ENCODE peak calls at places on chromosome 11, in four cellular contexts. H is substantia nigra, D is psoas muscle, R is left lung. I is an unnamed sample.

GRCh38 chr11:78432058-78432515 is 14.5 kb upstream of the GAB2 start:
- DNase-seq in R (no peak), H (no peak), D (no peak), I (no peak)

GRCh38 chr11:10441652-10442503 is 13.2 kb upstream of the AMPD3 start:
- DNase-seq in D (no peak), R (no peak), H (no peak), I (no peak)

GRCh38 chr11:72851726-72852125 is 37.5 kb downstream of the ATG16L2 start:
- DNase-seq in H (no peak), D (no peak), R (no peak), I (no peak)

GRCh38 chr11:14565845-14566244 is 45.7 kb upstream of the PSMA1 start:
- DNase-seq in R (no peak), D (no peak), H (no peak), I (no peak)

GRCh38 chr11:77547863-77548551 is 41.7 kb upstream of the AQP11 start:
- DNase-seq in H (no peak), D (no peak), R (no peak), I (no peak)

GRCh38 chr11:66882540-66882939 is 25.7 kb downstream of the LRFN4 start:
- DNase-seq in D (peak), H (peak), R (peak), I (no peak)

GRCh38 chr11:33454264-33454663 is 197.1 kb downstream of the HIPK3 start:
- DNase-seq in D (no peak), H (no peak), R (no peak), I (no peak)

GRCh38 chr11:34145847-34146381 is 40.5 kb downstream of the NAT10 start:
- DNase-seq in H (no peak), R (peak), D (no peak), I (no peak)

GRCh38 chr11:124320097-124320496 is at the start of gene OR8D2:
- DNase-seq in R (no peak), H (no peak), D (no peak), I (no peak)

GRCh38 chr11:66419825-66420224 is 1.0 kb upstream of the NPAS4 start:
- DNase-seq in R (no peak), D (no peak), H (no peak), I (no peak)

GRCh38 chr11:119843760-119844330 is 114.8 kb upstream of the NECTIN1 start:
- DNase-seq in R (no peak), H (no peak), D (no peak), I (no peak)

GRCh38 chr11:12430912-12431311 is 53.5 kb downstream of the PARVA start:
- DNase-seq in H (no peak), D (peak), R (no peak), I (no peak)

DNA sequence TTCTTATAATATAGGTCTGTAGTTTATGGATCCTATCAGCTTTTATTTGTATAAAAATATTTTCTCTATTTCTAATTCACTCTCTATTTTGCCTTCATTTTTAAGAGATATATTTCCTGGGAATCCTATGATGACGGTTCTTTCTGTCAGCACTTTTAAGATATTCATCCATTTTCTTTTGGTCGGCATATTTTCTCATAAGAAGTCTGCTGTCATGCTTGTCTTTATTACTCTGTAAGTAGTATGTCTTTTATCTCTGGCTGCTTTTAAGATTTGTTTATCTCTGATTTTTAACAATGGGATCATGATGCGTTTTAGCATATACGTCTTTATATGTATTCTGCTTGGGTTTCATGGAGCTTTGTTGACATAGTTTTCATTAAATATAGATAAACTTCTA is 175.5 kb downstream of the SNX19 start:
- DNase-seq in R (no peak), H (no peak), D (no peak), I (no peak)
- H3K27ac ChIP-seq in R (no peak), H (no peak), D (no peak), I (no peak)

DNA sequence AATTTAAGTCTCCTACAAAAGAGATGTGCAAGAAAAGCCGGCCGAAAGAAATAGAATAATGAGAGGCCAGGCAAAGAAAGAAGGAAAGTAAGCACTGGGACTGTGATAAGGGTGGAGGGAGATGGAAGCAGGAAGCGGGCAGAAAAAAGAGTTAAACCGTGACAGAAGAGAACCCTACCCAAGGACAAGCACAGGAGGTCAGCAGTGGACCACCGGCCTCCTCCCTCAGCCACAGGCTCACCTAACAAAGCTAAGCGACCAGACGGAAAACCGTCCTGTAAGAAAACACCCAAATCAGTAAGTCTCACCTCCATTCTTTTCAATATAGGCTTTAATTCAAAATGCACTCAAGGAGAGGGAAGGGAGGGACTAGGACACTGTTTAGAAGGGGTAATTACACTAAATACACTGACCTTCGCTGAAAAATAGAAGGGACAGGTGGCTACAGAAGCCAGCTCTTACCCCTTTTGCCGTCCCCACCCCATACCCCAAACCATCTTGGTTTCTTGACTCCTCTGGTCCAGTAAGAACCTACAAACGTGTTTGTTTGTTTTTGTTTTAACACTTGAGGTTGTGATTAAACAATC is 1.9 kb downstream of the FAM181B start:
- DNase-seq in R (no peak), D (no peak), H (no peak), I (no peak)
- H3K27ac ChIP-seq in R (no peak), D (no peak), H (peak), I (no peak)

GRCh38 chr11:47918370-47918690 is 62.0 kb upstream of the PTPRJ start:
- DNase-seq in D (no peak), H (no peak), R (no peak), I (no peak)
- H3K27ac ChIP-seq in D (no peak), H (no peak), R (peak), I (peak)

GRCh38 chr11:47508595-47509555 is 44.1 kb downstream of the CELF1 start:
- DNase-seq in R (no peak), D (no peak), H (no peak), I (no peak)

GRCh38 chr11:47506363-47506762 is 46.6 kb downstream of the CELF1 start:
- DNase-seq in D (no peak), H (no peak), R (no peak), I (no peak)

GRCh38 chr11:47507868-47508594 is 44.9 kb downstream of the CELF1 start:
- DNase-seq in H (no peak), R (no peak), D (no peak), I (no peak)

GRCh38 chr11:47504910-47505309 is 48.0 kb downstream of the CELF1 start:
- DNase-seq in H (no peak), R (no peak), D (no peak), I (no peak)

GRCh38 chr11:47507016-47507631 is 45.8 kb downstream of the CELF1 start:
- DNase-seq in D (no peak), R (no peak), H (no peak), I (no peak)
- H3K27ac ChIP-seq in D (peak), R (peak), H (no peak), I (no peak)

GRCh38 chr11:3080104-3080503 is 22.9 kb upstream of the CARS1 start:
- DNase-seq in D (no peak), R (no peak), H (no peak), I (no peak)

GRCh38 chr11:3077846-3078440 is 20.7 kb upstream of the CARS1 start:
- DNase-seq in H (no peak), R (no peak), D (no peak), I (no peak)

GRCh38 chr11:3083321-3083720 is 26.1 kb upstream of the CARS1 start:
- DNase-seq in R (no peak), D (no peak), H (no peak), I (no peak)

GRCh38 chr11:3081386-3081751 is 24.1 kb upstream of the CARS1 start:
- DNase-seq in H (no peak), D (no peak), R (no peak), I (no peak)

DNA sequence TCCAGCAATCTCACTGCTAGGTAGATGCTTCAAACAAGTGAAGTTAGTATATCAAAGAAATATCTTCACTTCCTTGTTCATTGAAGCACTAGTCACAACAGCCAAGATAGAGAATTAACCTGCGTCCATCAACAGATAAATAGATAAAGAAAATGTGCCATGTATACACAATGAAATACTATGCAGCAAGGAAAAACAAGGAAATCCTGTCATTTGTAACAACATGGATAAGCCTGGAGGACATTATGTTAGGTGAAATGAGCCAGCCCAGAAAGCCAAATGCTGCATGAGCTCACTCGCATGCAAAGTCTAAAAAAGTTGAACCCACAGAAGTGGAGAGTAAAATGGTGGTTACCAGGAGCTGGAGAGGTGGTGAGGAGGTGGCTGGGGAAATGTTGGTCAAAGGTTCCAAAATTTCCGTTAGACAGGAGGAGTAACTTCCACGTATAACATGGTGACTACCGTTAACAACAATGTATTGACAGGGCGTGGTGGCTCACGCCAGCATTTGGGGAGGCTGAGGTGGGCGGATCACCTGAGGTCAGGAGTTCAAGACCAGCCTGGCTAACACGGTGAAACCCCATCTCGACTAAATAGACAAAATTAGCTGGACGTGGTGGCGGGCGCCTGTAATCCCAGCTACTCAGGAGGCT is 23.6 kb upstream of the CARS1 start:
- DNase-seq in D (no peak), R (no peak), H (no peak), I (no peak)
- H3K27ac ChIP-seq in D (no peak), R (no peak), H (no peak), I (no peak)

GRCh38 chr11:17171342-17171741 is 36.4 kb downstream of the PIK3C2A start:
- DNase-seq in D (no peak), H (no peak), R (no peak), I (no peak)
- H3K27ac ChIP-seq in D (no peak), H (no peak), R (no peak), I (peak)

GRCh38 chr11:2891291-2891690 is 5.7 kb upstream of the CDKN1C start:
- DNase-seq in H (no peak), R (no peak), D (peak), I (no peak)

GRCh38 chr11:2892215-2893020 is 6.8 kb upstream of the CDKN1C start:
- DNase-seq in R (no peak), H (no peak), D (no peak), I (peak)

GRCh38 chr11:2891901-2892214 is 6.3 kb upstream of the CDKN1C start:
- DNase-seq in R (no peak), H (no peak), D (no peak), I (peak)

GRCh38 chr11:2893935-2894334 is 8.4 kb upstream of the CDKN1C start:
- DNase-seq in H (no peak), R (no peak), D (no peak), I (no peak)

GRCh38 chr11:2893021-2893528 is 7.5 kb upstream of the CDKN1C start:
- DNase-seq in H (no peak), R (no peak), D (no peak), I (no peak)
- H3K27ac ChIP-seq in H (peak), R (peak), D (no peak), I (peak)

GRCh38 chr11:16863382-16863781 is 124.9 kb downstream of the C11orf58 start:
- DNase-seq in D (no peak), H (no peak), R (no peak), I (no peak)

GRCh38 chr11:16860632-16861031 is 122.2 kb downstream of the C11orf58 start:
- DNase-seq in R (no peak), D (no peak), H (no peak), I (no peak)

GRCh38 chr11:16861867-16862266 is 123.4 kb downstream of the C11orf58 start:
- DNase-seq in R (no peak), D (no peak), H (no peak), I (no peak)

GRCh38 chr11:16859651-16860050 is 121.2 kb downstream of the C11orf58 start:
- DNase-seq in R (no peak), H (no peak), D (no peak), I (no peak)

DNA sequence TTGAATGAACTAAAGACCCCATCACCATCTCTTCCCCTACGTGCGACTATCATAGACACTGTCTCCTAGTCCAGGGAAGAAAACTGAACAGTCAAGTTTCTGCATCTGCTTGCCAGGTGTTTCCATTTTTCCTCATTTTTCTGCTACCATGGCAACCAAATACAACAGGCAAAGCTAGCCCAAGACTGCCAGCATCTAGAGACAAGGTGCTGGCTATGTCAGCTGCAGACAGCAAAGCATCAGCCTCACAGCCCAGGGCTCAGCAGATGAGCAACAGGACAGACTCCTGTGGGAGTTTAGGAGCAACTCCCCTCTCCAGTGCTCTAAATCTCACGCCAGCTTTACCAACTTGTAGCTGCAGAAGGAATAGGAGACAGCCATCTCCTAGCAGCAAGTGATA is 124.3 kb downstream of the C11orf58 start:
- DNase-seq in R (no peak), H (no peak), D (no peak), I (no peak)
- H3K27ac ChIP-seq in R (no peak), H (no peak), D (no peak), I (no peak)

DNA sequence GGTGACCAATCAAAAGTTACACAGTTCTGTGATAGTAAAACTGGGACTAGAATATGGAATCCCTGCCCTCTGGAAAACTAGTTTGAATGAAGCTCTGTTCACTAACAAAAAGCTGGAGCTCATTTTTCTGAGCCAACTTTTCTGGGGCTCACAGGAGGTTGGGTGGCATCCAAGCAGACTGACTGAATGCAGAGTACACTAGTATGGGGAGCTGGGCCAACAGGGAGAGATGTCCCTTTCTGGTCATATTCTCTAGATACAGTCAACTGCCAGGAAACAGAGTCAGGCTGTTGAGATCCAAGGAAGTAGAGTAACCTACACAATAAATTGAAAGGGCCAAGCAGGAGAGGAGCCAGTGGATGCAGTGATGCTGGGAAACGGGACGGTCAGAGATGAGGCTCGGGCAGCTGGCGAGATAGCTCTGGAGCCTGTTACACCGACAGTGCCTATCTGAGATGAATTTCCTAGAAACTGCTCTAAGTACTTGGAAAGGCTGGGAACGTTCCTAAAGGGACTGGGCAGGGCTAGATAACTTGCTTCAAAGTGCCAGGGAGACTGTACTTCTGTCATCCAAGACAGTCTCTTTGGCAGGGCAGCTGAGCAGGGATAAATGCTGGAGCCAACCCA is 71.1 kb downstream of the LARGE2 start:
- DNase-seq in R (no peak), D (no peak), H (peak), I (no peak)
- H3K27ac ChIP-seq in R (peak), D (no peak), H (peak), I (no peak)

GRCh38 chr11:36266767-36267166 is 22.5 kb downstream of the COMMD9 start:
- DNase-seq in R (no peak), H (no peak), D (no peak), I (no peak)

GRCh38 chr11:36268337-36268931 is 20.8 kb downstream of the COMMD9 start:
- DNase-seq in D (no peak), R (no peak), H (no peak), I (no peak)

GRCh38 chr11:36265793-36266628 is 23.2 kb downstream of the COMMD9 start:
- DNase-seq in R (peak), D (peak), H (no peak), I (peak)

GRCh38 chr11:36264011-36264410 is 25.2 kb downstream of the COMMD9 start:
- DNase-seq in D (no peak), H (no peak), R (no peak), I (no peak)

DNA sequence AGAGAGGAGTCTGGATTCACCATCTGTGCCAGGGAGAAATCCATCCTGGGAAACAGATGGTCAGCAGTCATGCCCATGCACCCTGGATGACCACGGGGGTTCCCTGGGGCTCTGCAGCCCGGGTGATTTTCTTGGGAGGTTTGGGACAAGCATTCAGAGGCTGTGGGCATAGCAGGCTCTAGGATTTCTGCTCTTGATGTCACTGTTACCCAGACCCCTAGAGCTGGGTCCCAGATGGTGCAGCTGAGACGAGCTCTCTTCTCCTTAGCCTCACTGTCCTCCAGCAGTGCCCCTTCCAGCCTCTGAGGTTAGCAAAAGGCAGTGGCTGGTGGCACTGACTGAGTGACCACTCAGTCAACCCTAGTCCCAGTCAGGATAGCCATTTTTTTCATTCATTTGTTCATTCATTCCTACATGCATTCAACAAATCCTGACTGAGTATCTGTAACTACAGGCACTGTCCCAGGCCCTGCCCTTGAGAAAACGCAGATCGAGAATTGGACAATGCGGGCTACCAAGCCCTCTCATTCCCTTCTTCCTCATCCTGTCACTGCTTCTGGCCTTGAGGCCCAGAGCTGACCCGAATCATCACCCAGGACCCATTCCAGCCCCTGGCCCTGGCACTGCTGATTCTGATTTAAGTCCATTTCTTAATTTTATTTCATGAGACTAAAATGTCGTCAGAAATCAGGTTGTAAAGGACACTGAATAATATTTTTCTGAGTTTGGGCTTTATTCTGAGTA is 24.5 kb downstream of the COMMD9 start:
- DNase-seq in R (no peak), H (no peak), D (no peak), I (no peak)
- H3K27ac ChIP-seq in R (no peak), H (no peak), D (no peak), I (no peak)